ENCODE peak calls at places on chromosomes 13 and 19, in nine cellular contexts. X is AG10803, M is neural progenitor cell, O is heart right ventricle, S is ovary, F is psoas muscle, E is Calu3, D is AG04449, N is Peyer's patch. Z is an unnamed sample.

GRCh38 chr13:106133025-106133424 is 402.4 kb downstream of the EFNB2 start:
- DNase-seq in X (peak; percentile 85), M (no peak), O (no peak), S (no peak), F (no peak), E (no peak), D (peak; percentile 92), N (no peak), Z (no peak)

GRCh38 chr13:114081761-114082681 is 50.4 kb downstream of the RASA3 start:
- DNase-seq in X (no peak), M (peak; percentile 60), O (no peak), S (peak; percentile 8), F (peak; percentile 41), E (no peak), D (no peak), N (no peak), Z (no peak)

GRCh38 chr13:100789481-100789880 is 114.9 kb upstream of the TMTC4 start:
- DNase-seq in X (peak; percentile 7), M (no peak), O (no peak), S (no peak), F (no peak), E (no peak), D (no peak), N (no peak), Z (no peak)

GRCh38 chr13:79663977-79664636 is 183.2 kb downstream of the NDFIP2 start:
- DNase-seq in X (no peak), M (no peak), O (no peak), S (no peak), F (no peak), E (no peak), D (no peak), N (no peak), Z (no peak)

GRCh38 chr13:21005193-21005592 is 56.2 kb downstream of the LATS2 start:
- DNase-seq in X (no peak), M (no peak), O (no peak), S (no peak), F (no peak), E (no peak), D (no peak), N (no peak), Z (no peak)

GRCh38 chr13:76014618-76015315 is 378.6 kb downstream of the LMO7 start:
- DNase-seq in X (peak; percentile 6), M (no peak), O (no peak), S (no peak), F (no peak), E (peak; percentile 35), D (no peak), N (no peak), Z (no peak)

GRCh38 chr19:18422530-18423191 is 3.5 kb downstream of the SSBP4 start:
- DNase-seq in X (no peak), M (no peak), O (no peak), S (no peak), F (no peak), E (no peak), D (no peak), N (peak; percentile 57), Z (no peak)

GRCh38 chr19:33998302-33998701 is 174.0 kb upstream of the LSM14A start:
- DNase-seq in X (no peak), M (no peak), O (no peak), S (no peak), F (no peak), E (no peak), D (no peak), N (no peak), Z (no peak)

GRCh38 chr13:64371045-64371444 is 2859.1 kb downstream of the PCDH9 start:
- DNase-seq in X (no peak), M (no peak), O (no peak), S (no peak), F (no peak), E (no peak), D (no peak), N (no peak), Z (no peak)

GRCh38 chr13:87344176-87344575 is 327.0 kb upstream of the SLITRK5 start:
- DNase-seq in X (no peak), M (no peak), O (no peak), S (no peak), F (no peak), E (no peak), D (no peak), N (no peak), Z (no peak)

GRCh38 chr19:53906211-53907192 is 2.6 kb upstream of the CACNG7 start:
- DNase-seq in X (no peak), M (peak; percentile 71), O (peak; percentile 59), S (no peak), F (peak; percentile 72), E (peak; percentile 86), D (no peak), N (peak; percentile 24), Z (no peak)

GRCh38 chr13:84870190-84870589 is 929.0 kb downstream of the SLITRK6 start:
- DNase-seq in X (no peak), M (no peak), O (no peak), S (no peak), F (no peak), E (no peak), D (no peak), N (no peak), Z (no peak)

GRCh38 chr19:29596080-29596479 is 10.0 kb upstream of the POP4 start:
- DNase-seq in X (no peak), M (no peak), O (no peak), S (no peak), F (no peak), E (no peak), D (no peak), N (no peak), Z (no peak)

GRCh38 chr13:79541426-79542049 is 60.6 kb downstream of the NDFIP2 start:
- DNase-seq in X (peak; percentile 68), M (peak; percentile 40), O (no peak), S (no peak), F (no peak), E (peak; percentile 0), D (no peak), N (no peak), Z (peak; percentile 29)

GRCh38 chr19:52336976-52337375 is 933 bp downstream of the ZNF610 start:
- DNase-seq in X (no peak), M (peak; percentile 26), O (no peak), S (no peak), F (no peak), E (no peak), D (no peak), N (no peak), Z (no peak)

DNA sequence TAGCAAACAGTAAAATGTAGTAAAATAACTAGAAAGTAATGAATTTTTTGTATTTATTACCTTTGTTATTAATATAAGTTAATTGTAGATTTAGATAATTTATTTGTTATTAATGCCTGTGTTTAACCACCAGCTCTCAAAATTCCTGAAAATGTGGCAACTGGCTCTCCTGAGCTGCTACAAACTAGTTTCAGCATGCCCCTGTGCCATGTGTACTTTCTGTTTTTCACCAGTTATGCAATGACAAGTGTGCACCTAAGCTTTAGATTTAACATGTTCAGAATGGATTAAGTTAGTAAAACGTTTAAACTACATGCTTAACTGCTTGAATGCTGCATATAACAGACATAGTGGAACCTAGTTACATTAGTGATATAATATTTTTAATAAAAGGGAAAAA is 88.1 kb downstream of the POSTN start:
- DNase-seq in X (no peak), M (no peak), O (no peak), S (no peak), F (no peak), E (no peak), D (no peak), N (no peak), Z (no peak)
- TF ChIP-seq CTCF in X (no peak), M (no peak), O (no peak), S (no peak), F (no peak), E (no peak), D (no peak), N (no peak), Z (no peak)

GRCh38 chr13:30159446-30159839 is 147.9 kb downstream of the KATNAL1 start:
- DNase-seq in X (peak; percentile 75), M (no peak), O (no peak), S (no peak), F (no peak), E (no peak), D (peak; percentile 41), N (no peak), Z (no peak)
- TF ChIP-seq CTCF in X (no peak), M (no peak), O (no peak), S (no peak), F (no peak), E (no peak), D (no peak), N (no peak), Z (no peak)

DNA sequence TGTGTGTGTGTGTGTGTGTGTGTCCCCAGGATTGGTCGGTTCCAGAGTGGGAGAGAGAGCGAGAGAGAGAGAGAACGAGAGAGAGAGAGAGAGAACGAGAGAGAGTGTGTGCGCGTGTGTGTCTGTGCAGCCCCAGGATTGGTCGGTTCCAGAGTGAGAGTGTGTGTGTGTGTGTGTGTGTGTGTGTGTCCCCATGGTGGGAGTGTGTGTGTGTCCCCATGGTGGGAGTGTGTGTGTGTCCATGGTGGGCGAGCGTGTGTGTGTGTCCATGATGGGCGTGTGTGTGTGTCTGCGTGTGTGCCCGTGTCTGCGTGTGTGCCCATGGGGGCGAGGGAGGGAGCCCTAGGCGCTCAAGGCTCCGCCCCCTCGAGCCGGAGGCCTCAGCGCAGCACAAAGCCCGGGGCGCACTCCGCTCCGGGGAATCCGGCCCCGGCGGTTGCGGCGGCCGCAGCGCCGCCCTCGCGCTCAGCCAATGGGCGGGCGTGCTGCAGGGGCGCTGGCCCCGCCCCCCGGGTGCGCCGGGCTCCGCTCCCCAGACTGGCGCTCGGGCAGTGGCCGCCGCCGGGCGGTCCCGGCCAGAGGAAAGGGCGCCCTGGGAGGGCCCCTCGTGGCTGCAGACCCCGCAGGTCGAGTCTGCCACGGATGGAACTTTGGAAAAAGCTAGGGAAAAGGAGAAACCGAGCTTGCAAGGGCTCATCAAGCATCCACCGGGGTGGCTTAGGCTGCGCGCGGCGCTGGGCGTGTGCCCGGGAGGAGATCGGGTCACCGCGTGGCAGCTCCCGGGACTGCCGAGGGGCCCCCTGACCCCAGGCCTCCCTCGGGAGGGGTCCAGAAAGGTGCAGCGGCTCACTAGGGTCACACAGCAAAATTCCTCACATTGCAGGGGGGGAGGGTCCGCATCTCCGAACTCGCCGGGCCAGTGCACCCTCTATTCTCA is 96.2 kb downstream of the INSR start:
- DNase-seq in X (peak; percentile 96), M (peak; percentile 98), O (peak; percentile 93), S (peak; percentile 94), F (peak; percentile 97), E (peak; percentile 90), D (peak; percentile 75), N (peak; percentile 78), Z (peak; percentile 89)
- TF ChIP-seq CTCF in X (peak; percentile 24), M (peak; percentile 32), O (peak; percentile 12), S (peak; percentile 29), F (peak; percentile 35), E (no peak), D (no peak), N (peak; percentile 42), Z (peak; percentile 2)

DNA sequence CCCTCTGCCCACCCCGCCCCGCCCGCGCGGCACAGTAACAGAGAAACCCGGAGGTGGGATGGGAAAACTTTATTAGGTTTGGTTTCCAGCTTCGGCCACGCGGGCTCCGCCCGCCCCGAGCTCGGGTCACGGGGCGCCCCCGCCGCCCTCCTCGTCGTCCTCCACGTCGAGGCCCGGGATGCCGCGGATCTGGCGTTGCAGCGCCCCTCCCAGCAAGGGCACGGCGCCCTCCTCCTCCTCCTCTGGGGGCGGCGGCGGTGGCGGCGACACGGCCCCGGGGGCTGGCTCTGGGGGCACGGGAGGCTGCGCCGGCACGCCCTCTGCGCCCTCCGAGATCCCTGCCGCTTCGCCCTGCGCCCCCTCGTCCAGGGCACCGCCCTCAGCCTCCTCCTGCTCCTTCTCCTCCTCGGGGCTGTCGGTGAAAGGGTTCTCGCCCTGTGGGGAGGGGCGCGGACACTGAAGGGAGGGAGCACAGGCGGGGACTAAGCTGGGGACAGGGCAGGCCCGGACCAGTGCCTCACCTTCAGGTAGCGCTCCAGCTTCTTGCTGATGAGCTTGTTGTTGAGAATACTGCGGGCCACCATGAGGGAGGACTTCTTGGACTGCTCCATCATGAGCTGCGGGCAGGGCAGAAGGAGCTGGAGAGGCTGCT is 535 bp upstream of the AKAP8 start:
- DNase-seq in X (peak; percentile 37), M (no peak), O (no peak), S (peak; percentile 48), F (peak; percentile 80), E (peak; percentile 54), D (no peak), N (peak; percentile 36), Z (no peak)
- TF ChIP-seq CTCF in X (no peak), M (peak; percentile 28), O (no peak), S (no peak), F (no peak), E (no peak), D (no peak), N (no peak), Z (no peak)

Z was measured in AG09319.